ENCODE peak calls at places on chromosomes 11 and 22, in seven cellular contexts. E is transverse colon; U is A549; M is neural progenitor cell; O is heart right ventricle; Z is CD4-positive, CD25-positive, alpha-beta regulatory T cell; Y is heart left ventricle. G is an unnamed sample.

GRCh38 chr11:116542386-116542785 is 230.4 kb downstream of the BUD13 start:
- DNase-seq in E (no peak), U (no peak), M (no peak), O (no peak), Z (no peak), Y (no peak), G (no peak)

GRCh38 chr11:1453611-1454386 is 32.8 kb downstream of the MOB2 start:
- DNase-seq in E (peak; percentile 66), U (no peak), M (peak; percentile 73), O (no peak), Z (peak; percentile 14), Y (peak; percentile 52), G (no peak)

GRCh38 chr22:36252754-36253522 is at the start of gene APOL1:
- DNase-seq in E (peak; percentile 71), U (peak; percentile 19), M (no peak), O (peak; percentile 66), Z (peak; percentile 54), Y (peak; percentile 50), G (no peak)

GRCh38 chr11:67082071-67082791 is 25.6 kb downstream of the RHOD start:
- DNase-seq in E (peak; percentile 14), U (no peak), M (peak; percentile 45), O (no peak), Z (no peak), Y (no peak), G (no peak)

GRCh38 chr11:73225001-73225686 is 7.1 kb downstream of the P2RY2 start:
- DNase-seq in E (no peak), U (no peak), M (peak; percentile 4), O (no peak), Z (no peak), Y (peak; percentile 18), G (no peak)

GRCh38 chr11:15106201-15106965 is 8.3 kb upstream of the INSC start:
- DNase-seq in E (no peak), U (no peak), M (peak; percentile 42), O (no peak), Z (no peak), Y (no peak), G (no peak)

GRCh38 chr11:1150769-1151365 is 6.9 kb upstream of the MUC5AC start:
- DNase-seq in E (peak; percentile 11), U (peak; percentile 93), M (no peak), O (no peak), Z (no peak), Y (no peak), G (no peak)

GRCh38 chr11:72668645-72669347 is 5.4 kb downstream of the PDE2A start:
- DNase-seq in E (no peak), U (no peak), M (peak; percentile 84), O (no peak), Z (no peak), Y (no peak), G (no peak)

GRCh38 chr11:103730151-103730940 is 306.1 kb upstream of the DDI1 start:
- DNase-seq in E (no peak), U (no peak), M (peak; percentile 3), O (no peak), Z (no peak), Y (no peak), G (no peak)

GRCh38 chr11:104000798-104001197 is 35.6 kb upstream of the DDI1 start:
- DNase-seq in E (no peak), U (no peak), M (no peak), O (no peak), Z (no peak), Y (no peak), G (no peak)

GRCh38 chr11:119445850-119446249 is 22.9 kb upstream of the THY1 start:
- DNase-seq in E (no peak), U (no peak), M (no peak), O (no peak), Z (no peak), Y (no peak), G (no peak)

GRCh38 chr22:49011769-49012598 is 815.7 kb downstream of the BRD1 start:
- DNase-seq in E (no peak), U (no peak), M (no peak), O (no peak), Z (no peak), Y (no peak), G (no peak)

GRCh38 chr11:65868907-65869306 is 3.7 kb downstream of the EFEMP2 start:
- DNase-seq in E (no peak), U (no peak), M (no peak), O (no peak), Z (no peak), Y (no peak), G (no peak)

GRCh38 chr11:92882828-92883611 is 86.4 kb upstream of the MTNR1B start:
- DNase-seq in E (no peak), U (no peak), M (no peak), O (no peak), Z (no peak), Y (no peak), G (no peak)

GRCh38 chr11:44729718-44730117 is 3.0 kb downstream of the TSPAN18 start:
- DNase-seq in E (no peak), U (no peak), M (no peak), O (no peak), Z (no peak), Y (no peak), G (no peak)

GRCh38 chr11:66327171-66328035 is 8.8 kb downstream of the RIN1 start:
- DNase-seq in E (no peak), U (no peak), M (no peak), O (no peak), Z (no peak), Y (peak; percentile 66), G (no peak)

GRCh38 chr22:35634981-35635540 is 13.2 kb upstream of the APOL6 start:
- DNase-seq in E (no peak), U (no peak), M (no peak), O (no peak), Z (no peak), Y (no peak), G (no peak)

GRCh38 chr11:37109205-37109585 is 511.2 kb upstream of the RAG2 start:
- DNase-seq in E (no peak), U (no peak), M (no peak), O (no peak), Z (no peak), Y (no peak), G (no peak)

GRCh38 chr22:29071261-29072045 is 1.4 kb upstream of the KREMEN1 start:
- DNase-seq in E (peak; percentile 75), U (peak; percentile 31), M (peak; percentile 86), O (no peak), Z (peak; percentile 24), Y (no peak), G (no peak)

GRCh38 chr11:24131698-24132097 is 365.2 kb upstream of the LUZP2 start:
- DNase-seq in E (no peak), U (no peak), M (no peak), O (no peak), Z (no peak), Y (no peak), G (no peak)

GRCh38 chr22:37140686-37141323 is 8.9 kb downstream of the IL2RB start:
- DNase-seq in E (no peak), U (no peak), M (no peak), O (no peak), Z (no peak), Y (no peak), G (no peak)

GRCh38 chr11:108233277-108233945 is 10.5 kb downstream of the ATM start:
- DNase-seq in E (no peak), U (no peak), M (no peak), O (no peak), Z (no peak), Y (no peak), G (no peak)

GRCh38 chr11:60672255-60672654 is 27.2 kb upstream of the MS4A8 start:
- DNase-seq in E (no peak), U (no peak), M (no peak), O (no peak), Z (no peak), Y (no peak), G (no peak)

GRCh38 chr22:43129426-43130425 is 13.5 kb downstream of the MCAT start:
- DNase-seq in E (no peak), U (no peak), M (no peak), O (no peak), Z (no peak), Y (no peak), G (no peak)
- H3K4me3 ChIP-seq in E (no peak overlapping the region), U (no peak overlapping the region), M (no peak overlapping the region), O (no peak overlapping the region), Z (no peak overlapping the region), Y (no peak overlapping the region), G (no peak overlapping the region)

DNA sequence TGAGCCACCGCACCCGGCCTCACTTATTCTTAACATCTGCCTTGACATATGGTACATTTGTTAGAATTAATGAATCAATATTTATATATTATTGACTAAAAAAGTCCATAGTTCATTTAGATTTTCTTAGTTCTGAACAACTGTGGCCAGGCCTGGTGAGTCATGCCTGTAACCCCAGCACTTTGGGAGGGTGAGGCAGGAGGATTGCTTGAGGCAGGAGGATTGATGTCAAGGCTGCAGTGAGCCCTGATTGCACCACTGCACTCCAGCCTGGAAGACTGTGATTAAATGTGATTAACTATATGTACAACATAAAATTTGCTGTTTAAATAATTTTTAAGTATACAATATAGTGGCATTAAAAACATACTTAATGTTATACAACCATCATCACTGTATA is 5.6 kb downstream of the UVRAG start:
- DNase-seq in E (no peak), U (no peak), M (no peak), O (no peak), Z (no peak), Y (no peak), G (no peak)
- H3K27ac ChIP-seq in E (peak overlapping the region; percentile 22), U (no peak overlapping the region), M (no peak overlapping the region), O (no peak overlapping the region), Z (no peak overlapping the region), Y (no peak overlapping the region), G (no peak overlapping the region)

DNA sequence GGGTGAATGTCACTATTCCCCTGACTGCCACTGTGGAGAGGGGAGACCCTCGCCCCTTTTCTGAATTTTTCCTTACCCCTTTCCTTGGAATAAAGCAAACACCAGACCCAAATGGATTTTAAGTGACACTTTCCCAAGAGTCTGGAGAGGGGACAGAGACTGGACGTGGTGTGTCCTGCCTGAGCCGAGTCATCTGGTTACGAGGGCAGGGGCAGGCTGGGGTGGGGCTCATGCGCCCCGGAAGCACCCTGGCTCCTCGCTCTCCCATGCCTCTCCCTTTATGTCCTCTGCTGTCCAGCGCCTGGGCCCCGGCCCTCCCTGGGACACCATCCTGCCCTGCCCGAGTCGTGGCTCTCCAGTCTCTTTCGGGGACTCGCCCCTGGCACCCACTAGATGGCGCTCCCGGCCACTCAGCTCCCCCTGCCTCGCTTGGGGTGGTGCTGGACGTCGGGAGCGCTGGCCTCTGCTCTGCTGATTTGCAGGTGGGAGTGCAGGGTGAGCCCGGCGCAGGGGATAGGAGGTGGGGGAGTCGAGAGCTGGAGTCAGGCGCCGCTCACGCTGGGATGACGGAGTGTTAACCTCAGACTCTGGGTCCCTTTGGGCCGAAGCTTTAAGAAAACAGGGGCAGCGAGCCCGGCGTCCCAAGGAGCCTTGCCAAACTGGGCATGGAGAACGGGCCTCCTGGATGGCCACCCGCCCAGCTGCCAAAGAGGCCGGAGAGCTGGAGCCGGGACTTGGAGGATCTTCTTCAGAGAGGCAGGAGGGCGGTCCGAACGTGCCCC is 89.8 kb downstream of the RPS6KA4 start:
- DNase-seq in E (peak; percentile 83), U (peak; percentile 81), M (peak; percentile 94), O (peak; percentile 78), Z (peak; percentile 55), Y (peak; percentile 82), G (peak; percentile 83)
- H3K4me3 ChIP-seq in E (no peak overlapping the region), U (peak overlapping the region; percentile 37), M (peak overlapping the region; percentile 38), O (peak overlapping the region; percentile 40), Z (no peak overlapping the region), Y (no peak overlapping the region), G (peak overlapping the region; percentile 51)

DNA sequence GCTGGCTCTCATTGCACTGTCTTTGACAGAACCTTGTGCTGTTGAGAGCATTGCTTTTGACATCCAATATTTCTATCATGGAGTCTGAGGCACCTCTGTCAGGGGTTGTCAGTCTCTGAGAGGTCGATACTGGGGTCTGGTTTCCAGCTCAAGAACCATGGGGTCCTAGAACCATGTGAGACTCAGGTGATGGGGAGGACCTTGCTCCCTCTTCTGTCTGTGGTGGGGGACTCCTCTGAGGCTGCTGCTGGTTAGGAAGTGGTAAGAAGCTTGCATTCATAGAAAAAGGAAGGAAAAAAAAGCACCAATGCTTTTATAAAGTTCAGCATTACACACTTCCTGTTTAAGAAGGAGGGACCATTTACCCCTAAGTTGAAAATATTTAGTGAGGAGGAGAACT is 91.8 kb upstream of the CD44 start:
- DNase-seq in E (no peak), U (no peak), M (no peak), O (no peak), Z (peak; percentile 80), Y (no peak), G (no peak)
- H3K27ac ChIP-seq in E (no peak overlapping the region), U (no peak overlapping the region), M (no peak overlapping the region), O (no peak overlapping the region), Z (peak overlapping the region; percentile 93), Y (no peak overlapping the region), G (no peak overlapping the region)